ENCODE peak calls at places on chromosomes 7 and 10, in six cellular contexts. M is A549, L is WTC11, B is H1, D is K562, J is HepG2. Y is an unnamed sample.

GRCh38 chr7:38179719-38180333 is 1.8 kb downstream of the STARD3NL start:
- DNase-seq in M (no peak), L (no peak), D (peak), B (no peak), J (no peak), Y (peak)

GRCh38 chr7:80165177-80165576 is 30.5 kb downstream of the GNAI1 start:
- DNase-seq in L (no peak), B (no peak), D (no peak), M (no peak), J (no peak), Y (no peak)

GRCh38 chr10:113347508-113347907 is 205.3 kb upstream of the HABP2 start:
- DNase-seq in M (no peak), B (no peak), D (no peak), L (no peak), J (no peak), Y (no peak)

GRCh38 chr7:29989257-29989995 is at the start of gene SCRN1:
- DNase-seq in J (peak), L (peak), B (no peak), D (no peak), M (peak), Y (peak)

GRCh38 chr7:128833148-128833938 is 3.1 kb downstream of the FLNC start:
- DNase-seq in B (no peak), M (no peak), J (no peak), L (no peak), D (peak), Y (peak)

GRCh38 chr7:962401-963081 is 8.1 kb upstream of the ADAP1 start:
- DNase-seq in M (no peak), B (no peak), J (no peak), L (no peak), D (no peak), Y (no peak)

GRCh38 chr7:39504963-39505362 is 61.2 kb upstream of the YAE1 start:
- DNase-seq in M (peak), L (no peak), J (no peak), D (peak), B (no peak), Y (no peak)

GRCh38 chr10:32189400-32190084 is 133.3 kb upstream of the KIF5B start:
- DNase-seq in M (peak), L (no peak), B (no peak), D (peak), J (peak), Y (peak)

GRCh38 chr7:11910253-11910652 is 78.3 kb upstream of the THSD7A start:
- DNase-seq in M (no peak), L (no peak), B (no peak), D (no peak), J (no peak), Y (no peak)

GRCh38 chr7:17855202-17855601 is 85.1 kb downstream of the SNX13 start:
- DNase-seq in J (no peak), B (no peak), L (no peak), M (no peak), D (no peak), Y (no peak)

GRCh38 chr10:49768731-49769130 is 6.6 kb upstream of the OGDHL start:
- DNase-seq in B (no peak), L (peak), J (no peak), M (no peak), D (no peak), Y (no peak)

GRCh38 chr7:74203157-74203556 is 6.6 kb upstream of the LAT2 start:
- DNase-seq in D (peak), J (peak), L (no peak), M (peak), B (no peak), Y (peak)

GRCh38 chr10:49331431-49331830 is 32.5 kb downstream of the C10orf71 start:
- DNase-seq in M (no peak), J (no peak), D (no peak), B (no peak), L (no peak), Y (no peak)

GRCh38 chr7:94386416-94386815 is 8.3 kb upstream of the COL1A2 start:
- DNase-seq in L (no peak), D (no peak), B (no peak), M (no peak), J (no peak), Y (no peak)

GRCh38 chr10:130341325-130341724 is 205.1 kb downstream of the GLRX3 start:
- DNase-seq in B (peak), D (peak), J (no peak), L (no peak), M (no peak), Y (no peak)

GRCh38 chr7:90777075-90777864 is 181.1 kb downstream of the CDK14 start:
- DNase-seq in B (no peak), M (no peak), J (no peak), L (no peak), D (no peak), Y (no peak)

GRCh38 chr10:124128811-124129145 is 35.4 kb upstream of the CHST15 start:
- DNase-seq in D (no peak), B (no peak), M (no peak), J (no peak), L (no peak), Y (no peak)

GRCh38 chr10:102196893-102197292 is 29.2 kb upstream of the ELOVL3 start:
- DNase-seq in L (no peak), B (no peak), J (no peak), M (no peak), D (no peak), Y (no peak)

GRCh38 chr7:131302876-131303707 is 24.6 kb upstream of the MKLN1 start:
- DNase-seq in B (peak), M (peak), D (peak), L (peak), J (peak), Y (peak)

GRCh38 chr10:46523119-46523880 is 33.2 kb downstream of the GPRIN2 start:
- DNase-seq in B (no peak), D (no peak), M (peak), L (peak), J (no peak), Y (no peak)

GRCh38 chr7:49089717-49090116 is 165.4 kb downstream of the CDC14C start:
- DNase-seq in M (no peak), D (no peak), L (no peak), B (no peak), J (no peak), Y (no peak)

GRCh38 chr7:28348631-28349030 is 63.7 kb upstream of the CREB5 start:
- DNase-seq in J (no peak), M (no peak), L (no peak), D (no peak), B (no peak), Y (no peak)

GRCh38 chr7:127342596-127342995 is 49.9 kb downstream of the ZNF800 start:
- DNase-seq in D (no peak), B (no peak), J (no peak), L (no peak), M (no peak), Y (no peak)

GRCh38 chr10:83917519-83918506 is 221.5 kb upstream of the GHITM start:
- DNase-seq in J (peak), D (peak), M (peak), L (peak), B (no peak), Y (peak)

GRCh38 chr10:34699904-34700303 is 115.2 kb downstream of the PARD3 start:
- DNase-seq in D (no peak), B (no peak), L (no peak), J (no peak), M (no peak), Y (no peak)

GRCh38 chr10:110699859-110700468 is 55.8 kb downstream of the RBM20 start:
- DNase-seq in L (no peak), B (no peak), M (no peak), J (no peak), D (no peak), Y (no peak)

GRCh38 chr10:128971324-128971723 is 495.7 kb upstream of the MGMT start:
- DNase-seq in J (no peak), B (no peak), M (no peak), D (no peak), L (no peak), Y (no peak)

GRCh38 chr7:20744913-20745587 is 41.6 kb downstream of the SP8 start:
- DNase-seq in D (peak), B (no peak), L (no peak), M (peak), J (no peak), Y (no peak)

GRCh38 chr7:41993173-41993867 is 243.7 kb downstream of the GLI3 start:
- DNase-seq in B (no peak), L (no peak), M (no peak), J (no peak), D (no peak), Y (peak)

GRCh38 chr7:130909881-130910672 is 176.1 kb upstream of the KLF14 start:
- DNase-seq in D (peak), L (no peak), M (no peak), B (no peak), J (no peak), Y (peak)

GRCh38 chr10:6445671-6446278 is 134.3 kb downstream of the PRKCQ start:
- DNase-seq in D (peak), M (peak), B (no peak), J (peak), L (peak), Y (peak)

GRCh38 chr7:101453617-101454016 is 90.9 kb downstream of the COL26A1 start:
- DNase-seq in L (no peak), M (no peak), D (no peak), B (no peak), J (no peak), Y (no peak)

DNA sequence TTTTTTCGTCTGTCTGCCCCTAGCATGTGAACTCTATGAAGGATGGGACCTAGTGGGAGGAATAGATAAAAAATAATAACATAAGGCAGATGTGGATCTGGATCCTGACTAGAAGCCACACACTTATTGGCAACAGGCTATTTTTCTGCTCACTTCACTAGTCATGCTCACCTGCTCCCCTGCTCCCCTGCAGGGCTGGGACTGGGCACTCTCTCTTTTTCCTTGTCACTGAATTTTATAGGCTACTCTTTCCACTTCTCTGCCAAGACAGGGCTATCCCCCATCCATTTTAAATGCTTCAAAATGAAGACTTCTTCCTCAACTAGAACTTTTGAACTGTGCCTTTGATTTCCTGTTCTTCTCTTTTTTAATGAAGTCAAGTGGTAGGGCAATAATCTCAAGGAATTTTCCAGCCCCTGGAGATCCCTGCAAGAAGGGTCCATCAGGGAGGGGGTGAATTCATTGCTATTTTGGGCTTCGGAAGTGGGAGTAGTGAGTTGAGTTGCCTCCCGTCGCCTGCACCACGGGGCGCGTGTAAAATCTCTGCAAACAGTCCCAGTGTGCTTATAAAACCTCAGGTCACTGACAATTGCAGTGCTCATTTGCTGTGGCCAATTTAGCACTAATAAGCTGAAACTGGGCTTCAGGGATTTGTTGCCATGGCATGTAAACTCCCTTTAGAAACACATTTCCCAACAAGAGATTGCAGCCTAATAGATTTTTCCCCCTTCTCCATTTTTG is 156.7 kb upstream of the NPVF start:
- DNase-seq in J (no peak), B (no peak), L (no peak), M (no peak), D (no peak), Y (no peak)
- TF ChIP-seq JUN in J (no peak), B (no peak), L (no peak), M (no peak), D (no peak), Y (no peak)

DNA sequence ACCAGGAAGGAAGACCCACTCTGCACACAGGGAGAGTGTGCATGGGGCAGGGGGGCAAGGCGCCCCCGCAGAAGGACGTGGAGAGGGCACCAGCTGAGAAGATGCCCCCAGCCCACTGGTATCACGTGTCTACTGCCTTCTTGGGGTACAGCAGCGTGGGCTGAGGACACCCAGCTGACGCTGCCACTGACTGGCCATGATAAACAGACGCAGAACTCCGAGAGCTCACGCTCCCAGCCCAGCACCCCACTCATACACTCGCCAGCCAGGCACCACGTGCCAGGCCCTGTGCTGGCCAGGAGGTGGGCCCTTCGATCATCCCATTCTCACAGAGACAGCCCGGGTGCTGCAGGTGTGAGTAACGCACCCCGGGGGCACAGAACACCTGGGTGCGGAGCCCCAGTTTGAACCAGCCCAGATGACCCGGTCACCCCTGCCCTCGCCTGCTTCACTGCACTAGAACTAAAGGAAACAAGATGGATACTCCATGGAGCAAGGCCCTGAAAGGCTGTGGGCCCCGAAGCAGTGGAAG is 199.8 kb downstream of the MAD1L1 start:
- DNase-seq in M (no peak), B (no peak), L (peak), J (no peak), D (no peak), Y (no peak)
- TF ChIP-seq JUN in M (no peak), B (no peak), L (no peak), J (no peak), D (no peak), Y (no peak)

DNA sequence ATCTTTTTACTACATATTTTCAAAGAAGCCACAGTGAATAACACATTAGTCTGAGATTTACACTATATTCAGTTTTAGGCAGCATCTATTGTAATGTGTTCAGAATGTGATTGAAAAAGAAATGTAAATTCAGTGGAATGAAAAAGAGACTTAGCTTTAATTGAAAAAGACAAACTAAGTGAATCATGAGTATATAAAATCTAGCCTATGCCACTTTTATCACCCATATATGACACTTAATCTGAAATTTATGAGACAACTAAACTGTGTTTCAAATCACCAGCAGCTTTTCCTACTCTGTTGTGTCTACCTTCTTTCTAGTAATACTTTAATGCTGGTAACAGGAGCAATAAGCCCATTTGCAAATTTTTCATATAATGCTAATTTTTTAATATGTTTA is 4.7 kb downstream of the SKAP2 start:
- DNase-seq in L (no peak), M (no peak), J (no peak), D (no peak), B (no peak), Y (no peak)
- TF ChIP-seq JUN in L (no peak), M (no peak), J (no peak), D (no peak), B (no peak), Y (no peak)

DNA sequence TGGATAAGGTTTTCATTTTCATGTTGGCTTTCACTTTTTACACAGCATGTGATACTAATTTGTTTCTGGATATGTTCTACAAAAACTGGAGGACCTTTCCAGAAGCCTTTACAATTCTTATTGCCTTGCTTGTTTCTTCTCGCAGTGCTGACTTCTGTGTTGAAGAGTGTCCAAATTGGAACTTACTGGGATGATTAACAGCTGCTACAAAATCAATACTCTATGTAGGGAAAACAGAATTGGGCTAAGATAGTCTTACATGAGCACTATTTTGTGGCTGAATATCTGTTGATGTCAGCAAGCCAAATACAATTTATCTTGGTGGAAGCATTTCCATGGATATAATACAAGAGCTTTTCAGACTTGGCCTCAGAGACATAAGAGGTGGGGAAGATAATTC is 351.2 kb downstream of the DGKB start:
- DNase-seq in B (no peak), L (no peak), M (no peak), J (no peak), D (no peak), Y (no peak)
- TF ChIP-seq JUN in B (no peak), L (no peak), M (no peak), J (no peak), D (no peak), Y (no peak)

Y was measured in endothelial cell of umbilical vein.